ENCODE peak calls at places on chromosomes 12 and 14, in six cellular contexts. One of them, this sample, is unnamed.
A peak's percentile ranks its signal among the peaks of the same experiment; 100 is the strongest.

GRCh38 chr12:20588057-20588456 is 107.1 kb upstream of the SLCO1C1 start:
- DNase-seq in SK-N-SH: peak; percentile 79
- DNase-seq in endothelial cell of umbilical vein: no peak
- DNase-seq in cardiac muscle cell: no peak
- DNase-seq in dorsolateral prefrontal cortex: peak; percentile 64
- DNase-seq in ovary: no peak
- DNase-seq in this sample: no peak

GRCh38 chr12:12531194-12531593 is 31.5 kb downstream of the DUSP16 start:
- DNase-seq in SK-N-SH: no peak
- DNase-seq in endothelial cell of umbilical vein: no peak
- DNase-seq in cardiac muscle cell: no peak
- DNase-seq in dorsolateral prefrontal cortex: no peak
- DNase-seq in ovary: no peak
- DNase-seq in this sample: no peak

GRCh38 chr14:74604896-74605295 is 7.1 kb downstream of the LTBP2 start:
- DNase-seq in SK-N-SH: peak; percentile 56
- DNase-seq in endothelial cell of umbilical vein: no peak
- DNase-seq in cardiac muscle cell: no peak
- DNase-seq in dorsolateral prefrontal cortex: no peak
- DNase-seq in ovary: no peak
- DNase-seq in this sample: no peak

GRCh38 chr12:66087365-66087943 is 43.1 kb downstream of the LLPH start:
- DNase-seq in SK-N-SH: peak; percentile 38
- DNase-seq in endothelial cell of umbilical vein: peak; percentile 67
- DNase-seq in cardiac muscle cell: peak; percentile 83
- DNase-seq in dorsolateral prefrontal cortex: peak; percentile 77
- DNase-seq in ovary: peak; percentile 76
- DNase-seq in this sample: peak; percentile 84

GRCh38 chr12:130764073-130764472 is 48.0 kb upstream of the RIMBP2 start:
- DNase-seq in SK-N-SH: no peak
- DNase-seq in endothelial cell of umbilical vein: peak; percentile 7
- DNase-seq in cardiac muscle cell: peak; percentile 17
- DNase-seq in dorsolateral prefrontal cortex: no peak
- DNase-seq in ovary: no peak
- DNase-seq in this sample: no peak

GRCh38 chr12:14216405-14217294 is 148.8 kb upstream of the ATF7IP start:
- DNase-seq in SK-N-SH: no peak
- DNase-seq in endothelial cell of umbilical vein: peak; percentile 15
- DNase-seq in cardiac muscle cell: peak; percentile 18
- DNase-seq in dorsolateral prefrontal cortex: no peak
- DNase-seq in ovary: no peak
- DNase-seq in this sample: no peak

GRCh38 chr12:47095446-47096236 is 15.9 kb upstream of the AMIGO2 start:
- DNase-seq in SK-N-SH: no peak
- DNase-seq in endothelial cell of umbilical vein: peak; percentile 43
- DNase-seq in cardiac muscle cell: peak; percentile 72
- DNase-seq in dorsolateral prefrontal cortex: no peak
- DNase-seq in ovary: no peak
- DNase-seq in this sample: no peak

GRCh38 chr14:95314609-95315008 is 5.1 kb downstream of the CLMN start:
- DNase-seq in SK-N-SH: peak; percentile 27
- DNase-seq in endothelial cell of umbilical vein: no peak
- DNase-seq in cardiac muscle cell: peak; percentile 36
- DNase-seq in dorsolateral prefrontal cortex: no peak
- DNase-seq in ovary: no peak
- DNase-seq in this sample: no peak

GRCh38 chr12:50732591-50732990 is 31.3 kb upstream of the ATF1 start:
- DNase-seq in SK-N-SH: no peak
- DNase-seq in endothelial cell of umbilical vein: no peak
- DNase-seq in cardiac muscle cell: peak; percentile 85
- DNase-seq in dorsolateral prefrontal cortex: peak; percentile 30
- DNase-seq in ovary: no peak
- DNase-seq in this sample: no peak

DNA sequence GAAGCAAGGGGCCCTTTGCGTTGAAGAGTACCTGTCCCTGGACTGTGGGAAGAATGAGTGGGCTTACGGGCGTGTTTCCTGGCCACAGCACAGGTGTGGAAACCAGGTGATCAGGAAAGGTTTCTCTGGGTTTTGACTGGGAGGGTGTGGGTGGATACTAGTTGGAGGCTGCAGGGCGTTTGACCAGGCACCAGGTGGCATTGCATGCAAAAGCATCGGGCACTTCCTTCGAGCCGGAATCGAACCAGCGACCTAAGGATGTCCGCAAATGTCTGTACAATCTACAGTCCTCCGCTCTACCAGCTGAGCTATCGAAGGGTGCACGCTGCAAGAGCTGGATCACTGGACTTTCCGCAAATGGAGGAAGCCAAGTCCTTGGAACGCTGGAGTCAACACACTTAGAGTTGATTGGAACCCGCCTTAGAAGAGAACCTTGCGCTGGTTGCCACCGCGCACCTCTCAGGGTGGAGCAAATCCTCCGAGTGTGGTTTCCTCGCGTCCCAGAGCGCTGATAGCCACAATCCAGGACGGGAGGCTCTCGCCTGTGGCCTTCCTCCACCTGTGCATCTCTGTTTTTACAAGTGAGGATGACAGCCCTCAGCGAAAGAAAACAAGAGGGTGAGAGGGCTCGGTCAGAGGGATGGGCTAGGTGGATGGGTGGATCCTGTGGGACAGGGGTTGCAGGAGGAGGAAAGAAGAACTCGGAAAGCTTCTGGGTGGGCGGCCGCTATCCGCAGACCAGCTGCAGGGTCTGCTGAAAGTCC is 21.2 kb upstream of the RNASE4 start:
- DNase-seq in SK-N-SH: no peak
- DNase-seq in endothelial cell of umbilical vein: peak; percentile 49
- DNase-seq in cardiac muscle cell: peak; percentile 60
- DNase-seq in dorsolateral prefrontal cortex: peak; percentile 38
- DNase-seq in ovary: peak; percentile 77
- DNase-seq in this sample: peak; percentile 59
- TF ChIP-seq CTCF in SK-N-SH: peak; percentile 49
- TF ChIP-seq CTCF in endothelial cell of umbilical vein: peak; percentile 53
- TF ChIP-seq CTCF in cardiac muscle cell: peak; percentile 39
- TF ChIP-seq CTCF in dorsolateral prefrontal cortex: peak; percentile 42
- TF ChIP-seq CTCF in ovary: peak; percentile 34
- TF ChIP-seq CTCF in this sample: peak; percentile 11

GRCh38 chr14:90907178-90907577 is 90.9 kb upstream of the TTC7B start:
- DNase-seq in SK-N-SH: no peak
- DNase-seq in endothelial cell of umbilical vein: no peak
- DNase-seq in cardiac muscle cell: no peak
- DNase-seq in dorsolateral prefrontal cortex: no peak
- DNase-seq in ovary: no peak
- DNase-seq in this sample: no peak
- H3K27ac ChIP-seq in SK-N-SH: no peak overlapping the region
- H3K27ac ChIP-seq in endothelial cell of umbilical vein: no peak overlapping the region
- H3K27ac ChIP-seq in cardiac muscle cell: no peak overlapping the region
- H3K27ac ChIP-seq in dorsolateral prefrontal cortex: no peak overlapping the region
- H3K27ac ChIP-seq in ovary: no peak overlapping the region
- H3K27ac ChIP-seq in this sample: no peak overlapping the region

DNA sequence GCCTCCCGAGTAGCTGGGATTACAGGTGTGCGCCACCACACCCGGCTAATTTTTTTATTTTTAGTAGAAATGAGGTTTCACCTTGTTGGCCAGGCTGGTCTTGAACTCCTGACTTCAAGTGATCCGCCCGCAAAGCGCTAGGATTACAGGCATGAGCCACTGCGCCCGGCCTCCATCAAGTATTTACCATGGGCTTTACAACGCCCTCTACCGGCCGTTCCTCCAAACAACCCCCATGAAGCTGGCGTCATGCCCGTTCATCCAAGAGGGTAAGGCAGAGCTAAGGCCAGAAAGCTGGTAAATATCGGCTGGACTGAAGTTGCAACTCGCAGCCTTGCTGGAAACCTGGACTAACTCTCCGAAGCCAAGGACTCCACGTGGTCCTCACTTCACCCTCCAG is 41.6 kb downstream of the RNF34 start:
- DNase-seq in SK-N-SH: peak; percentile 39
- DNase-seq in endothelial cell of umbilical vein: no peak
- DNase-seq in cardiac muscle cell: no peak
- DNase-seq in dorsolateral prefrontal cortex: no peak
- DNase-seq in ovary: no peak
- DNase-seq in this sample: peak; percentile 60
- TF ChIP-seq CTCF in SK-N-SH: no peak
- TF ChIP-seq CTCF in endothelial cell of umbilical vein: no peak
- TF ChIP-seq CTCF in cardiac muscle cell: no peak
- TF ChIP-seq CTCF in dorsolateral prefrontal cortex: no peak
- TF ChIP-seq CTCF in ovary: no peak
- TF ChIP-seq CTCF in this sample: no peak

GRCh38 chr14:104085032-104085888 is at the start of gene ASPG:
- DNase-seq in SK-N-SH: peak; percentile 50
- DNase-seq in endothelial cell of umbilical vein: no peak
- DNase-seq in cardiac muscle cell: peak; percentile 7
- DNase-seq in dorsolateral prefrontal cortex: no peak
- DNase-seq in ovary: peak; percentile 83
- DNase-seq in this sample: no peak
- H3K27ac ChIP-seq in SK-N-SH: no peak within 1 kb of the TSS
- H3K27ac ChIP-seq in endothelial cell of umbilical vein: no peak within 1 kb of the TSS
- H3K27ac ChIP-seq in cardiac muscle cell: peak within 1 kb of the TSS; percentile 78
- H3K27ac ChIP-seq in dorsolateral prefrontal cortex: no peak within 1 kb of the TSS
- H3K27ac ChIP-seq in ovary: peak within 1 kb of the TSS; percentile 14
- H3K27ac ChIP-seq in this sample: no peak within 1 kb of the TSS

DNA sequence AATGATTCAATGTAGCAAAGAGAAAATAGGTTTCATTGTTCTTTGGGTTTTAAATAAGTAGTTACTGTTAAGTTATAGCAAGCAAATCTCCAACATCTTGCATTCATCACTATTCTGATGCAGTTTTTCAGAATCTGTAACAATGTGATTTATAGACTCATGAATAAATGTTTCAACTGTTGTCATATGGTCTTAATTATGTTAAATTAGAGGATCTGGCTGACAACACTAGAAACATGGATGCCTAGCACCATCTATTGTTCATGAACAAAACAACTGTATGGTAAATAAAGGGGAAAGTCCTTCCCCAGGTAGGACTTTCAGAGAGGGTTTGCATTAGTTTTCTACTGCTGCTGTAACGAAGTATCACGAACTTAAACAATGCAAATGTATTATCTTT is 167.9 kb downstream of the BCAT1 start:
- DNase-seq in SK-N-SH: peak; percentile 45
- DNase-seq in endothelial cell of umbilical vein: no peak
- DNase-seq in cardiac muscle cell: peak; percentile 47
- DNase-seq in dorsolateral prefrontal cortex: no peak
- DNase-seq in ovary: no peak
- DNase-seq in this sample: no peak
- TF ChIP-seq CTCF in SK-N-SH: peak; percentile 58
- TF ChIP-seq CTCF in endothelial cell of umbilical vein: no peak
- TF ChIP-seq CTCF in cardiac muscle cell: no peak
- TF ChIP-seq CTCF in dorsolateral prefrontal cortex: peak; percentile 37
- TF ChIP-seq CTCF in ovary: no peak
- TF ChIP-seq CTCF in this sample: no peak

DNA sequence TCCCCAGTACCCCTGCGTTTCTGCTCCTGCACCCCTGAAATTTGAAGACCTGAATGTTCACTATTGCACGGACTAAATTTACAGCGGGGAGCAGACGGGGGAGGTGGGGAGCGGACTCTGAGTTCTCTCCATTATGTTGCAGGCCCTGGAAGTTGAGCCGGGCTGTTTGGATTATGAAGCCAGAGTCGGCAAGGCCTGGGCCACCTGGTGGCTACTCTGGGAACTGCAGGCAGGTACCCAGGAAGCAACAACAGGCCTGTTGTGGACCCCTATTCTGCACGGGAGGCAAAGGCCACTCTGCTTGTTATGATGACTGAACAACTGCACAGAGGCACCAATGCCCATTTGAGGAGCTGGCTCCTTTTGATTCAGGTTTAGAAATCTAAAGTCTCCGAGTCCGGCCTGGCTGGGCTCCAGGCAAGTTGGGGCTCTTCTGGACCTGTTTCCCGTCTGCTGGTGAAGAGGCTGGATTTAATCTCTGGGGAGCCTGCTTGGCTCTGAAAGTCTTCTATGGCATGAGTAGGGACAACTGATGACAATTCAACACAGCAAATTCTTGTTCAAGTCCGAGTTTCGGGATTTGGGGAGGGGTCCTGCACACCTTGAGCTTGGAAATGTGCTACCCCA is 34.1 kb upstream of the FAM181A start:
- DNase-seq in SK-N-SH: peak; percentile 78
- DNase-seq in endothelial cell of umbilical vein: peak; percentile 38
- DNase-seq in cardiac muscle cell: peak; percentile 64
- DNase-seq in dorsolateral prefrontal cortex: peak; percentile 71
- DNase-seq in ovary: peak; percentile 78
- DNase-seq in this sample: peak; percentile 91
- H3K27ac ChIP-seq in SK-N-SH: no peak overlapping the region
- H3K27ac ChIP-seq in endothelial cell of umbilical vein: no peak overlapping the region
- H3K27ac ChIP-seq in cardiac muscle cell: no peak overlapping the region
- H3K27ac ChIP-seq in dorsolateral prefrontal cortex: no peak overlapping the region
- H3K27ac ChIP-seq in ovary: no peak overlapping the region
- H3K27ac ChIP-seq in this sample: no peak overlapping the region

GRCh38 chr14:65096323-65097089 is 5.8 kb downstream of the MAX start:
- DNase-seq in SK-N-SH: peak; percentile 54
- DNase-seq in endothelial cell of umbilical vein: no peak
- DNase-seq in cardiac muscle cell: peak; percentile 77
- DNase-seq in dorsolateral prefrontal cortex: no peak
- DNase-seq in ovary: peak; percentile 32
- DNase-seq in this sample: no peak

GRCh38 chr14:65095633-65096205 is 6.6 kb downstream of the MAX start:
- DNase-seq in SK-N-SH: no peak
- DNase-seq in endothelial cell of umbilical vein: peak; percentile 29
- DNase-seq in cardiac muscle cell: peak; percentile 88
- DNase-seq in dorsolateral prefrontal cortex: peak; percentile 46
- DNase-seq in ovary: peak; percentile 53
- DNase-seq in this sample: peak; percentile 58

GRCh38 chr14:65092340-65092739 is 10.0 kb downstream of the MAX start:
- DNase-seq in SK-N-SH: no peak
- DNase-seq in endothelial cell of umbilical vein: no peak
- DNase-seq in cardiac muscle cell: no peak
- DNase-seq in dorsolateral prefrontal cortex: no peak
- DNase-seq in ovary: no peak
- DNase-seq in this sample: no peak
- TF ChIP-seq CTCF in SK-N-SH: no peak
- TF ChIP-seq CTCF in endothelial cell of umbilical vein: no peak
- TF ChIP-seq CTCF in cardiac muscle cell: no peak
- TF ChIP-seq CTCF in dorsolateral prefrontal cortex: no peak
- TF ChIP-seq CTCF in ovary: no peak
- TF ChIP-seq CTCF in this sample: no peak

GRCh38 chr12:106841471-106842302 is 67.2 kb downstream of the RIC8B start:
- DNase-seq in SK-N-SH: peak; percentile 65
- DNase-seq in endothelial cell of umbilical vein: peak; percentile 75
- DNase-seq in cardiac muscle cell: peak; percentile 71
- DNase-seq in dorsolateral prefrontal cortex: peak; percentile 49
- DNase-seq in ovary: peak; percentile 61
- DNase-seq in this sample: peak; percentile 70
- H3K27ac ChIP-seq in SK-N-SH: peak overlapping the region; percentile 60
- H3K27ac ChIP-seq in endothelial cell of umbilical vein: peak overlapping the region; percentile 15
- H3K27ac ChIP-seq in cardiac muscle cell: peak overlapping the region; percentile 93
- H3K27ac ChIP-seq in dorsolateral prefrontal cortex: peak overlapping the region; percentile 14
- H3K27ac ChIP-seq in ovary: no peak overlapping the region
- H3K27ac ChIP-seq in this sample: no peak overlapping the region

GRCh38 chr12:76876696-76877229 is 2.1 kb downstream of the CSRP2 start:
- DNase-seq in SK-N-SH: no peak
- DNase-seq in endothelial cell of umbilical vein: no peak
- DNase-seq in cardiac muscle cell: no peak
- DNase-seq in dorsolateral prefrontal cortex: no peak
- DNase-seq in ovary: no peak
- DNase-seq in this sample: no peak
- TF ChIP-seq CTCF in SK-N-SH: no peak
- TF ChIP-seq CTCF in endothelial cell of umbilical vein: no peak
- TF ChIP-seq CTCF in cardiac muscle cell: no peak
- TF ChIP-seq CTCF in dorsolateral prefrontal cortex: no peak
- TF ChIP-seq CTCF in ovary: no peak
- TF ChIP-seq CTCF in this sample: no peak

This sample was measured in testis.